ENCODE peak calls at places on chromosomes 12 and 14, in seven cellular contexts. One of them, this sample, is unnamed.
A peak's percentile ranks its signal among the peaks of the same experiment; 100 is the strongest.

GRCh38 chr14:95488376-95489162 is 27.9 kb downstream of the SYNE3 start:
- DNase-seq in GM23248: peak; percentile 47
- DNase-seq in hepatocyte: no peak
- DNase-seq in PC-3: no peak
- DNase-seq in HCT116: no peak
- DNase-seq in GM23338: no peak
- DNase-seq in neural progenitor cell: no peak
- DNase-seq in this sample: no peak

GRCh38 chr12:31659087-31659942 is at the start of gene ETFBKMT:
- DNase-seq in GM23248: peak; percentile 92
- DNase-seq in GM23338: peak; percentile 95
- DNase-seq in neural progenitor cell: peak; percentile 93
- DNase-seq in hepatocyte: peak; percentile 92
- DNase-seq in PC-3: peak; percentile 93
- DNase-seq in HCT116: peak; percentile 93
- DNase-seq in this sample: peak; percentile 99

GRCh38 chr12:50574621-50575348 is 70.0 kb downstream of the DIP2B start:
- DNase-seq in GM23338: peak; percentile 23
- DNase-seq in HCT116: no peak
- DNase-seq in hepatocyte: no peak
- DNase-seq in neural progenitor cell: no peak
- DNase-seq in GM23248: peak; percentile 66
- DNase-seq in PC-3: no peak
- DNase-seq in this sample: no peak

GRCh38 chr14:68476212-68476964 is 316.5 kb downstream of the ZFP36L1 start:
- DNase-seq in GM23338: peak; percentile 24
- DNase-seq in GM23248: peak; percentile 96
- DNase-seq in neural progenitor cell: peak; percentile 59
- DNase-seq in PC-3: peak; percentile 85
- DNase-seq in hepatocyte: peak; percentile 73
- DNase-seq in HCT116: no peak
- DNase-seq in this sample: peak; percentile 89

GRCh38 chr12:114902665-114903393 is 218.9 kb upstream of the TBX3 start:
- DNase-seq in neural progenitor cell: no peak
- DNase-seq in GM23248: peak; percentile 87
- DNase-seq in GM23338: no peak
- DNase-seq in hepatocyte: peak; percentile 71
- DNase-seq in HCT116: no peak
- DNase-seq in PC-3: peak; percentile 96
- DNase-seq in this sample: no peak

GRCh38 chr14:71060795-71061455 is 153.7 kb downstream of the PCNX1 start:
- DNase-seq in neural progenitor cell: no peak
- DNase-seq in PC-3: no peak
- DNase-seq in GM23338: no peak
- DNase-seq in hepatocyte: no peak
- DNase-seq in GM23248: peak; percentile 24
- DNase-seq in HCT116: no peak
- DNase-seq in this sample: no peak

GRCh38 chr12:26226629-26227375 is 31.4 kb downstream of the SSPN start:
- DNase-seq in PC-3: peak; percentile 41
- DNase-seq in GM23338: peak; percentile 84
- DNase-seq in neural progenitor cell: peak; percentile 82
- DNase-seq in HCT116: no peak
- DNase-seq in hepatocyte: peak; percentile 51
- DNase-seq in GM23248: peak; percentile 56
- DNase-seq in this sample: no peak

GRCh38 chr14:95394981-95395737 is 75.5 kb upstream of the CLMN start:
- DNase-seq in HCT116: no peak
- DNase-seq in neural progenitor cell: no peak
- DNase-seq in PC-3: no peak
- DNase-seq in hepatocyte: no peak
- DNase-seq in GM23248: peak; percentile 69
- DNase-seq in GM23338: no peak
- DNase-seq in this sample: no peak

GRCh38 chr14:91827746-91828145 is 39.6 kb downstream of the TC2N start:
- DNase-seq in hepatocyte: no peak
- DNase-seq in GM23248: no peak
- DNase-seq in neural progenitor cell: no peak
- DNase-seq in PC-3: no peak
- DNase-seq in HCT116: no peak
- DNase-seq in GM23338: no peak
- DNase-seq in this sample: no peak
- H3K27ac ChIP-seq in hepatocyte: no peak overlapping the region
- H3K27ac ChIP-seq in GM23248: no peak overlapping the region
- H3K27ac ChIP-seq in neural progenitor cell: no peak overlapping the region
- H3K27ac ChIP-seq in PC-3: no peak overlapping the region
- H3K27ac ChIP-seq in HCT116: no peak overlapping the region
- H3K27ac ChIP-seq in GM23338: no peak overlapping the region
- H3K27ac ChIP-seq in this sample: no peak overlapping the region

GRCh38 chr14:58805605-58806358 is 168.0 kb downstream of the DACT1 start:
- DNase-seq in neural progenitor cell: no peak
- DNase-seq in GM23338: no peak
- DNase-seq in HCT116: no peak
- DNase-seq in PC-3: peak; percentile 65
- DNase-seq in hepatocyte: peak; percentile 57
- DNase-seq in GM23248: no peak
- DNase-seq in this sample: no peak

GRCh38 chr14:58808828-58809227 is 171.1 kb downstream of the DACT1 start:
- DNase-seq in PC-3: peak; percentile 87
- DNase-seq in GM23248: peak; percentile 25
- DNase-seq in GM23338: no peak
- DNase-seq in neural progenitor cell: no peak
- DNase-seq in HCT116: no peak
- DNase-seq in hepatocyte: peak; percentile 15
- DNase-seq in this sample: no peak

GRCh38 chr14:58809520-58809919 is 171.8 kb downstream of the DACT1 start:
- DNase-seq in GM23338: no peak
- DNase-seq in neural progenitor cell: no peak
- DNase-seq in HCT116: no peak
- DNase-seq in GM23248: no peak
- DNase-seq in PC-3: no peak
- DNase-seq in hepatocyte: no peak
- DNase-seq in this sample: no peak

GRCh38 chr14:58807271-58807670 is 169.5 kb downstream of the DACT1 start:
- DNase-seq in PC-3: no peak
- DNase-seq in neural progenitor cell: no peak
- DNase-seq in HCT116: no peak
- DNase-seq in GM23248: no peak
- DNase-seq in GM23338: no peak
- DNase-seq in hepatocyte: no peak
- DNase-seq in this sample: no peak

DNA sequence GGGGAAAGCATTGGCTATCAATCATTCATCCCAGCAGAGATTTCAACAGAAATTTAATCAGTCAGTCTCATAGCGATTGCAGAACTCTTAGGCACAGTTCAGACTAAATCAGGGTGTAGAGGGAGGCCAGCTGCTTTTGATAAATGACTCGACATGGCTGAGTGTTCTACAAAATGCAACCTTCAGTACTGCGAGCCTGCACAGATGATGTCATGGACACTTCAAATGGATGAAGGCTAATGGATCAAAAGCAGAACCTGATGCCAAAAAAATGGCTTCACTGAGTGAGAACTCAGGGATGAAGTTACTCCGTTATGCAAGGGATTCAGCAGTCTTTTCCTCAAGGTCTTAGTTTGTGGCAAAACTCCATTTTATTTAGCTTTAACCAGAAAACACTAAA is 167.3 kb downstream of the DACT1 start:
- DNase-seq in HCT116: no peak
- DNase-seq in GM23338: no peak
- DNase-seq in neural progenitor cell: no peak
- DNase-seq in GM23248: peak; percentile 62
- DNase-seq in hepatocyte: no peak
- DNase-seq in PC-3: no peak
- DNase-seq in this sample: no peak
- TF ChIP-seq EZH2phosphoT487 in HCT116: no peak
- TF ChIP-seq EZH2phosphoT487 in GM23338: no peak
- TF ChIP-seq EZH2phosphoT487 in neural progenitor cell: no peak
- TF ChIP-seq EZH2phosphoT487 in GM23248: no peak
- TF ChIP-seq EZH2phosphoT487 in hepatocyte: no peak
- TF ChIP-seq EZH2phosphoT487 in PC-3: no peak
- TF ChIP-seq EZH2phosphoT487 in this sample: no peak

DNA sequence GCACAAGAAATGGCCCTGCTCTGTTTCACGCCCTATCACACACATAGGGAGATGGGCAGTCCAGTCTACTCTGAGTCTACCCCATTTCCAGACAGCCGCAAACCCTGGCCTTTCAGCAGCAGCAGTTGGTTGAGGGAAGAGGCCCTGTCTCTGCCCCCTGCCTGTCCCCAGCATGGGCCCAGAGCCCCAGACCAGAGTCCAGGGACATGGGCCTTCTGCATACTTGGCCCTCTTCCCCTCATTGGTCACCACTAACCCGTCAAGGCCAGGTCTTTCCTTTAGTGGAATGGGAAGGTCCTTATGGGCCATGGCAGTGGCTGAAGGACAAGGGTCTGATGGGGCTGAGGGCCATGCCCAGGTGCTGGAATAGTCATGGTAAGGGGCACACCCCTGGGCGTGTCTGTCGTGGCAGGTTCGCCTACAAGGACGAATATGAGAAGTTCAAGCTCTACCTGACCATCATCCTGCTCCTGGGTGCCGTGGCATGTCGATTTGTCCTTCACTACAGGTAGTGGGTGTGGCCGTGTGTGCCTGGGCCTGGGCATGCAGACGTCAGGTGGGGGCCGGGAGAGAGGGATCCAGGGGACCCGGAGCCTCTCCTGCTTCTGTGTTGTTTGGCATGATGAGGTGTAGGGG is 39.3 kb downstream of the TMEM120B start:
- DNase-seq in hepatocyte: no peak
- DNase-seq in PC-3: no peak
- DNase-seq in GM23338: no peak
- DNase-seq in HCT116: no peak
- DNase-seq in GM23248: no peak
- DNase-seq in neural progenitor cell: no peak
- DNase-seq in this sample: no peak
- H3K36me3 ChIP-seq in hepatocyte: no peaks in the 10 kb centered on the region
- H3K36me3 ChIP-seq in PC-3: no peaks in the 10 kb centered on the region
- H3K36me3 ChIP-seq in GM23338: no peaks in the 10 kb centered on the region
- H3K36me3 ChIP-seq in HCT116: peaks cover 10% of the 10 kb centered on the region
- H3K36me3 ChIP-seq in GM23248: no peaks in the 10 kb centered on the region
- H3K36me3 ChIP-seq in neural progenitor cell: no peaks in the 10 kb centered on the region
- H3K36me3 ChIP-seq in this sample: peaks cover 28% of the 10 kb centered on the region

DNA sequence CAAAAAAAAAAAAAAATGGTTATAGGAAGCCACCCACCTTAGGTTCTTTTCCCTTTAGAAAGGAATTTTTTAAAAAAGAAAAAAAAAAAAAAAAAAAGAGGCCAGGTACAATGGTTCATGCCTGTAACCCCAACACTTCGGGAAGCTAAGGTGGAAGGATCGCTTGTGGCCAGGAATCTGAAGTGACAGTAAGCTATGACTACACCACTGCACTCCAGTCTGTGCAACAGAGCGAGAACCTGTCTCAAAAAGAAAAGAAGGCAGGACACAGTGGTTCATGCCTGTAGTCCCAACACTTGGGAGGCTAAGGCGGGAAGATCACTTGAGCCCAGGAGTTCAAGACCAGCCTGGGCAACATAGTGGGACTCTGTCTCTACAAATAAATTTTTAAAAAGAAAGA is 36.0 kb downstream of the SPTLC2 start:
- DNase-seq in GM23338: no peak
- DNase-seq in hepatocyte: no peak
- DNase-seq in GM23248: no peak
- DNase-seq in HCT116: no peak
- DNase-seq in PC-3: no peak
- DNase-seq in neural progenitor cell: no peak
- DNase-seq in this sample: no peak
- H3K27ac ChIP-seq in GM23338: no peak overlapping the region
- H3K27ac ChIP-seq in hepatocyte: peak overlapping the region; percentile 4
- H3K27ac ChIP-seq in GM23248: peak overlapping the region; percentile 24
- H3K27ac ChIP-seq in HCT116: peak overlapping the region; percentile 44
- H3K27ac ChIP-seq in PC-3: no peak overlapping the region
- H3K27ac ChIP-seq in neural progenitor cell: no peak overlapping the region
- H3K27ac ChIP-seq in this sample: no peak overlapping the region

GRCh38 chr12:53489242-53489915 is 9.9 kb downstream of the MAP3K12 start:
- DNase-seq in GM23338: no peak
- DNase-seq in GM23248: no peak
- DNase-seq in neural progenitor cell: no peak
- DNase-seq in hepatocyte: no peak
- DNase-seq in PC-3: no peak
- DNase-seq in HCT116: no peak
- DNase-seq in this sample: no peak

GRCh38 chr12:53495903-53496751 is 3.1 kb downstream of the MAP3K12 start:
- DNase-seq in GM23248: peak; percentile 75
- DNase-seq in hepatocyte: peak; percentile 89
- DNase-seq in PC-3: no peak
- DNase-seq in HCT116: no peak
- DNase-seq in GM23338: peak; percentile 83
- DNase-seq in neural progenitor cell: peak; percentile 83
- DNase-seq in this sample: no peak

GRCh38 chr12:53492830-53493609 is 6.2 kb downstream of the MAP3K12 start:
- DNase-seq in hepatocyte: peak; percentile 98
- DNase-seq in GM23248: peak; percentile 96
- DNase-seq in neural progenitor cell: peak; percentile 97
- DNase-seq in HCT116: peak; percentile 64
- DNase-seq in GM23338: peak; percentile 97
- DNase-seq in PC-3: peak; percentile 88
- DNase-seq in this sample: peak; percentile 90

GRCh38 chr12:53493610-53494391 is 5.5 kb downstream of the MAP3K12 start:
- DNase-seq in PC-3: no peak
- DNase-seq in GM23338: peak; percentile 40
- DNase-seq in HCT116: no peak
- DNase-seq in GM23248: no peak
- DNase-seq in neural progenitor cell: peak; percentile 51
- DNase-seq in hepatocyte: no peak
- DNase-seq in this sample: peak; percentile 21

GRCh38 chr12:53492188-53492587 is 7.1 kb downstream of the MAP3K12 start:
- DNase-seq in GM23338: peak; percentile 46
- DNase-seq in hepatocyte: no peak
- DNase-seq in GM23248: no peak
- DNase-seq in PC-3: no peak
- DNase-seq in HCT116: no peak
- DNase-seq in neural progenitor cell: peak; percentile 51
- DNase-seq in this sample: no peak
- TF ChIP-seq EZH2phosphoT487 in GM23338: no peak
- TF ChIP-seq EZH2phosphoT487 in hepatocyte: no peak
- TF ChIP-seq EZH2phosphoT487 in GM23248: no peak
- TF ChIP-seq EZH2phosphoT487 in PC-3: no peak
- TF ChIP-seq EZH2phosphoT487 in HCT116: no peak
- TF ChIP-seq EZH2phosphoT487 in neural progenitor cell: no peak
- TF ChIP-seq EZH2phosphoT487 in this sample: no peak